ENCODE peak calls at places on chromosome 18, in five cellular contexts. J is ovary, S is upper lobe of right lung, D is H1, E is colonic mucosa. Y is an unnamed sample.

GRCh38 chr18:75072672-75073371 is 136.1 kb downstream of the PTGR3 start:
- DNase-seq in S (no peak), J (no peak), D (no peak), E (no peak), Y (no peak)

GRCh38 chr18:44033144-44033543 is 647.5 kb upstream of the SETBP1 start:
- DNase-seq in D (no peak), S (no peak), J (no peak), E (no peak), Y (no peak)

GRCh38 chr18:32771169-32771751 is 1.6 kb downstream of the KLHL14 start:
- DNase-seq in S (no peak), D (no peak), E (peak), J (no peak), Y (no peak)

GRCh38 chr18:51361130-51361860 is 163.8 kb upstream of the MEX3C start:
- DNase-seq in E (no peak), S (no peak), J (no peak), D (no peak), Y (no peak)

GRCh38 chr18:79528846-79529245 is 133.1 kb downstream of the NFATC1 start:
- DNase-seq in S (peak), D (peak), J (peak), E (peak), Y (peak)

GRCh38 chr18:46946656-46947282 is 29.4 kb downstream of the KATNAL2 start:
- DNase-seq in J (peak), E (peak), S (peak), D (peak), Y (peak)

GRCh38 chr18:36301884-36302283 is 4.4 kb downstream of the FHOD3 start:
- DNase-seq in J (no peak), D (no peak), S (no peak), E (no peak), Y (no peak)

GRCh38 chr18:22831441-22831904 is 101.7 kb upstream of the RBBP8 start:
- DNase-seq in S (no peak), J (no peak), D (no peak), E (peak), Y (no peak)

GRCh38 chr18:32918692-32919250 is 145.9 kb upstream of the KLHL14 start:
- DNase-seq in S (no peak), D (no peak), E (no peak), J (no peak), Y (no peak)

GRCh38 chr18:63379639-63379962 is 12.6 kb upstream of the KDSR start:
- DNase-seq in D (no peak), S (no peak), J (no peak), E (no peak), Y (no peak)

GRCh38 chr18:295756-296155 is 27.9 kb upstream of the THOC1 start:
- DNase-seq in E (no peak), D (no peak), J (no peak), S (no peak), Y (no peak)

GRCh38 chr18:77143196-77143595 is 10.6 kb upstream of the MBP start:
- DNase-seq in E (no peak), S (no peak), D (no peak), J (no peak), Y (no peak)
- H3K4me3 ChIP-seq in E (no peak), S (no peak), D (no peak), J (no peak), Y (no peak)

DNA sequence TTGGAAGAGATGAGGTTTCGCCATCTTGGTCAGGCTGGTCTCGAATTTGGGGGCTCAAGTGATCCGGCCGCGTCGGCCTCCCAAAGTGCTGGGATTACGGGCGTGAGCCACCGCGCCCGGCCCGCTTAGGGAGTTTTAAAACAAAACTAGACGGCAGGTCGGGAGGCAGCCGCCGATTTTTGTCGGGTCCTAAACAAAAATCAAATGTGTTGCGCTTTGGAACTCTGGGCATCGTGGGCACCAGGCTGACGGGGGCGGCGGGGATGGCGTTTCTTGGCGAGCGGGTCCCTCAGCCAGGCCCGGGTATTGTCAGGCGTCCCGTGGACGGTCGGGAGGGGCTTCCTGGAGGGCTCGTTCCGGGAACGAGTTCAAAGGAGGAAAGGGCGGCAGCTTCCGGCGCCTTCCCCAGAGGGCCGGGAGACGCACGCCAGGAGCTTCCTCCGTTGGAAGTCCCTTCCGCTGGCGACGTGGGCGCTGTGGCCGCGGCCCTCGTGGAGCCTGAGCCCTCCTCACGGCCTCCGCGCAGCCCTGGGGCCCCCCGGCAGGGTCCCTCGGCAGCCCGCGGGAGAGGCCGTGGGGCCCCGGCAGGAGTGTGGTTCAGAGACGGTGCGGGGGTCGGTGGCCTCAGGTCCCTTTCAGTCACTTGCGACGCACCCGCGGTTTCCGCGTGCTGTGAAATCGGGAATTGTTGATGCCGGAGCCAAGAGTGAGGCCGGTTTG is 59.2 kb downstream of the EMILIN2 start:
- DNase-seq in D (no peak), J (peak), E (peak), S (peak), Y (peak)
- H3K4me3 ChIP-seq in D (peak), J (peak), E (peak), S (peak), Y (peak)

GRCh38 chr18:57997820-57998219 is 46.2 kb upstream of the NEDD4L start:
- DNase-seq in S (no peak), D (no peak), E (no peak), J (no peak), Y (no peak)

GRCh38 chr18:58004317-58004716 is 39.7 kb upstream of the NEDD4L start:
- DNase-seq in S (no peak), E (no peak), D (no peak), J (no peak), Y (no peak)

DNA sequence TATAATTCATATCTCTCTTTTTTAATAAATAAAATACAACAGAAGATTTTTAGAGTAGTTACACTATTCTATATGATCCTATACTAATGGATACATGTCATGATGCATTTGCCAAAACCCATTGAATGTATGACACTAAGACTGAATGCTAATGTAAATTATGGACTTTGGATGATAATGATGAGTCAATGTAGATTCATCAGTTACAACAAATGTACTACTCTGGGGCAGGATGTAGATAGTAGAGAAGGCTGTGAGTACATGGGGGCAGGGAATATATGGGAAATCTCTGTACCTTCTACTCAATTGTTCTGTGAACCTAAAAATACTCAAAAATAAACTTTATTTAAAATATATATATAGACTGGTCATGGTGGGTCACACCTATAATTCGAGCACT is 45.6 kb upstream of the NEDD4L start:
- DNase-seq in D (no peak), S (no peak), E (no peak), J (no peak), Y (no peak)
- H3K4me3 ChIP-seq in D (no peak), S (no peak), E (no peak), J (no peak), Y (no peak)

GRCh38 chr18:3665780-3666525 is 216.0 kb downstream of the TGIF1 start:
- DNase-seq in E (peak), J (peak), S (peak), D (peak), Y (peak)
- H3K4me3 ChIP-seq in E (no peak), J (no peak), S (peak), D (peak), Y (peak)

DNA sequence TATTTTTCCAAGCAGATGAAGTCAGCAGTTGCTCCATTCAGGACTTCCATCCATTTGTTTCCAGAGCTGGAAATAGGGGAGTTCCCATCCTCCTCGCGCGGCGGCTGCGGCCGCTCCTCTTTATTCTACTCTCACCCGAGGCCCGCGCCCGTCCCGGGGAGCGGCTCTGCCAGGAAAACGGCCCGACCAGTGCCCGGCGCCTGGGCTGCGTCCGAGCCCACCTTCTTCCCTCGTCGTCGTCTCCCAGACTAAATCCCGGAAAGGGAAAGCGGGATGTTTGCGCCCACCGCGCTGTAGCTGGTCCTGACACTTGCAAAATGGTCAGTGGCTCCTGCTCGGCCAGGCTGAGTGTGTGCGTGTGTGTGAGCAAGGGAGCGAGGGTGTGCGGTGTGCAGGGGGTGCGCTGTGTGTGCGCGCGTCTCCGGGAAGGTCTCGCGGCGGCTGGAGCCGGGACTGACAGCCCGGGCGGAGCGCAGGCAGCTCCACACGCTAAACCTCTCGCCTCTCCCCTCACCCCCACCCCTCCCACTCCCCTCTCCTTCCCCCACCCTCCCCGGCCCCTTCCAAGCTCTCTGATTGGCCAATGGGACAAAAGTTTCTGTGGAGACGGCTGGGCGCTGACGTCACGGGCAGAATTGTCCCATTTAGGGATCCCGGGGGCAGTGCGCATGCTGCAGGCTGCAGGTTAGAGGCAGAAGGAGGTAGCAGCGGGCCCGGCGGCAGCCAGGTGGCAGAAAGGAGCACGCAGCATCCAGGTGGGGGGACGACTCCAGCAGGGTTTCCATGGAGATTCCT is at the start of gene NOL4:
- DNase-seq in J (peak), E (peak), S (peak), D (peak), Y (no peak)
- H3K4me3 ChIP-seq in J (peak), E (peak), S (peak), D (peak), Y (peak)

GRCh38 chr18:12774982-12775381 is 72.1 kb downstream of the PSMG2 start:
- DNase-seq in S (no peak), E (no peak), J (no peak), D (no peak), Y (no peak)

GRCh38 chr18:12776821-12777471 is 74.1 kb downstream of the PSMG2 start:
- DNase-seq in J (no peak), S (peak), E (no peak), D (no peak), Y (no peak)

GRCh38 chr18:12779456-12779855 is 76.6 kb downstream of the PSMG2 start:
- DNase-seq in D (no peak), S (no peak), E (no peak), J (no peak), Y (no peak)

GRCh38 chr18:12779043-12779442 is 76.2 kb downstream of the PSMG2 start:
- DNase-seq in D (no peak), E (no peak), S (no peak), J (no peak), Y (no peak)

GRCh38 chr18:12777543-12777942 is 74.7 kb downstream of the PSMG2 start:
- DNase-seq in J (no peak), S (peak), E (no peak), D (no peak), Y (no peak)
- H3K4me3 ChIP-seq in J (no peak), S (peak), E (peak), D (peak), Y (peak)

GRCh38 chr18:57050314-57050949 is 96.5 kb upstream of the BOD1L2 start:
- DNase-seq in E (peak), D (no peak), J (no peak), S (no peak), Y (no peak)

GRCh38 chr18:57051019-57051418 is 95.9 kb upstream of the BOD1L2 start:
- DNase-seq in S (no peak), J (no peak), D (no peak), E (peak), Y (no peak)

GRCh38 chr18:57052173-57052572 is 94.7 kb upstream of the BOD1L2 start:
- DNase-seq in D (no peak), S (no peak), J (no peak), E (no peak), Y (no peak)

GRCh38 chr18:57052759-57053158 is 94.1 kb upstream of the BOD1L2 start:
- DNase-seq in E (peak), J (no peak), D (no peak), S (no peak), Y (no peak)

DNA sequence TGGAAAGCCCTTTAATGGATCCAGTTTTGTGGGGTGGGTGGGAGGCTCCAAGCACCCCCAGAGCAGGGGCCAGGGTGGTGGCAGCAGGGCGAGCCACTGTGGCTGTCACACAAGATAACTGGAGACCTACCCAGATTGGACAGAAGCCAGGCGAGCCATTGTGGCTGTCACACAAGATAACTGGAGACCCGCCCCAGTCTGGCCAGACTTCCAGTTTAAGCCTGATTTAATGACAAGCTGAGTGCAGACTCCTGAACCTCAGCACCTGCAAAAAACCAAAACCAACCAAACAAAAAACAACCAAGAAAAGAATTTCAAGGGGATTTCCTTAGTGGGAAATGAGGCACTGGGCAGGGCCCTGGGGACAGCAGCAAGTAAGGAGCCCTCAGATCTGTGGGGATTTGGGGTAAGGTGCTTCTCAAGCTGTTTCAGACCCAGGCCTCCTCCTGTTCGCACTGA is 95.3 kb upstream of the BOD1L2 start:
- DNase-seq in E (peak), J (no peak), D (no peak), S (no peak), Y (no peak)
- H3K4me3 ChIP-seq in E (no peak), J (no peak), D (no peak), S (no peak), Y (no peak)

GRCh38 chr18:58512648-58513338 is 116.1 kb downstream of the ALPK2 start:
- DNase-seq in J (no peak), D (no peak), E (no peak), S (no peak), Y (no peak)

GRCh38 chr18:58516514-58517285 is 112.2 kb downstream of the ALPK2 start:
- DNase-seq in E (no peak), D (no peak), S (no peak), J (no peak), Y (no peak)

GRCh38 chr18:58514773-58515172 is 114.1 kb downstream of the ALPK2 start:
- DNase-seq in J (no peak), E (no peak), S (no peak), D (no peak), Y (no peak)

GRCh38 chr18:58513615-58514014 is 115.3 kb downstream of the ALPK2 start:
- DNase-seq in S (no peak), D (no peak), J (no peak), E (no peak), Y (no peak)

DNA sequence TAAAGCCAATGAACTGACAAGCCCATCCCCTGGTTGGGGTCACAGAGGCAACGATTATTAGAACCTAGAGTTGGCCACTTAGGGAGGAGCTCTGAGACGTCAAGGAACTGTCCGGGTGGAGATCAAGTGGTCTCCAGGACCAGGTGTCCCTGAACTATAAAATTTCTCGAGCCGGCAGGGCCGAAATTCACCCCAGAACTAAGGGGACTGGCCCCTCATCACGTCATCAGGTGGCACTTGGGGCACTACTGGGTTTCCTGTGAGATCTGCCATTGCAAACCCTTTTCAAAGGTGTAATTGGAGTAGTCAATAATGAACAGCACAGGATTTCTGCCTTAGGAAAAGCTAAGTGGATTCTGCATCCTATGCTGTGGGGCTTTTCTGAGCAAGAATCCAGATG is 113.7 kb downstream of the ALPK2 start:
- DNase-seq in J (no peak), S (no peak), E (no peak), D (no peak), Y (no peak)
- H3K4me3 ChIP-seq in J (no peak), S (no peak), E (no peak), D (no peak), Y (no peak)

GRCh38 chr18:24026457-24026856 is 11.9 kb downstream of the TTC39C start:
- DNase-seq in S (no peak), E (peak), J (no peak), D (no peak), Y (no peak)
- H3K4me3 ChIP-seq in S (no peak), E (no peak), J (no peak), D (no peak), Y (no peak)

GRCh38 chr18:45627204-45627526 is 11.9 kb downstream of the SLC14A2 start:
- DNase-seq in S (no peak), D (no peak), J (no peak), E (no peak), Y (no peak)

GRCh38 chr18:45634454-45634853 is 19.2 kb downstream of the SLC14A2 start:
- DNase-seq in D (no peak), E (no peak), J (no peak), S (no peak), Y (no peak)

GRCh38 chr18:45626330-45627203 is 11.3 kb downstream of the SLC14A2 start:
- DNase-seq in E (no peak), J (no peak), S (no peak), D (peak), Y (no peak)

GRCh38 chr18:45628979-45629958 is 14.0 kb downstream of the SLC14A2 start:
- DNase-seq in E (no peak), S (no peak), D (no peak), J (no peak), Y (no peak)

DNA sequence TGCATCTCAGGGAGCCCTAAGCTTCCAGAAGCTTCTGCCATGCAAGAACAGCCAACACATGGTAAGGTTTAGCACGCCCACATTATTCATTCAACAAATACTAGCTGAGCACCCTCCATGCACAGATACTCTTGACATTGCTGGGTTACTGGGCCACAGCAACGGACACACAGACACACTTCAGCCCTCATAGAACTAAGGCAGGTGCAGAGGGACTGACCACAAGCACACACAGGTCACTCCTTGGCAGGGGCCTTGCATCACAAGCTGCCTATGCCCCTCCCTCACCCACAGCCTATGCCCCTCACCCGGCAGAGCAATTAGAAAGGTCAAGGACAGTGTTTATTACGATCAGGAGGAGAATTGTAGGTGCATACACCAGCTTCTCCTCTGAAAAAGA is 15.8 kb downstream of the SLC14A2 start:
- DNase-seq in D (no peak), J (no peak), S (no peak), E (no peak), Y (no peak)
- H3K4me3 ChIP-seq in D (no peak), J (no peak), S (no peak), E (no peak), Y (no peak)

Y was measured in tibial artery.